ENCODE peak calls at places on chromosome 7, in seven cellular contexts. N is neural progenitor cell, Q is neuronal stem cell, B is adipocyte, G is left lung, S is tibial nerve, F is right lobe of liver. E is an unnamed sample.

GRCh38 chr7:77246031-77246430 is 46.4 kb upstream of the FGL2 start:
- DNase-seq in G (no peak), N (no peak), B (no peak), Q (no peak), F (no peak), S (no peak), E (no peak)

GRCh38 chr7:122803323-122803722 is 82.9 kb downstream of the CADPS2 start:
- DNase-seq in B (peak; percentile 79), Q (peak; percentile 21), F (no peak), N (peak; percentile 49), S (no peak), G (no peak), E (peak; percentile 0)

GRCh38 chr7:100220833-100221718 is 1.3 kb downstream of the PVRIG start:
- DNase-seq in Q (no peak), B (no peak), S (no peak), F (no peak), G (no peak), N (no peak), E (no peak)

GRCh38 chr7:138243430-138243829 is 167.2 kb downstream of the AKR1D1 start:
- DNase-seq in F (peak; percentile 72), G (no peak), Q (peak; percentile 86), B (no peak), S (no peak), N (peak; percentile 95), E (no peak)

GRCh38 chr7:137146012-137146455 is 197.5 kb downstream of the PTN start:
- DNase-seq in F (no peak), Q (no peak), G (no peak), S (no peak), N (no peak), B (peak; percentile 73), E (peak; percentile 84)

GRCh38 chr7:135179321-135179925 is 8.9 kb upstream of the CYREN start:
- DNase-seq in B (no peak), N (no peak), G (no peak), F (no peak), S (no peak), Q (no peak), E (no peak)

GRCh38 chr7:116857052-116857451 is 5.3 kb upstream of the CAPZA2 start:
- DNase-seq in Q (no peak), N (peak; percentile 19), S (no peak), B (no peak), F (no peak), G (no peak), E (no peak)

GRCh38 chr7:112056409-112056808 is 149.8 kb downstream of the DOCK4 start:
- DNase-seq in G (peak; percentile 45), N (peak; percentile 40), F (no peak), B (peak; percentile 60), Q (no peak), S (no peak), E (peak; percentile 51)

GRCh38 chr7:3953946-3954345 is 652.9 kb downstream of the SDK1 start:
- DNase-seq in G (no peak), B (no peak), N (no peak), F (no peak), S (no peak), Q (no peak), E (no peak)

GRCh38 chr7:33916357-33917081 is 11.2 kb downstream of the BMPER start:
- DNase-seq in B (no peak), G (no peak), Q (no peak), N (no peak), S (no peak), F (no peak), E (peak; percentile 40)

DNA sequence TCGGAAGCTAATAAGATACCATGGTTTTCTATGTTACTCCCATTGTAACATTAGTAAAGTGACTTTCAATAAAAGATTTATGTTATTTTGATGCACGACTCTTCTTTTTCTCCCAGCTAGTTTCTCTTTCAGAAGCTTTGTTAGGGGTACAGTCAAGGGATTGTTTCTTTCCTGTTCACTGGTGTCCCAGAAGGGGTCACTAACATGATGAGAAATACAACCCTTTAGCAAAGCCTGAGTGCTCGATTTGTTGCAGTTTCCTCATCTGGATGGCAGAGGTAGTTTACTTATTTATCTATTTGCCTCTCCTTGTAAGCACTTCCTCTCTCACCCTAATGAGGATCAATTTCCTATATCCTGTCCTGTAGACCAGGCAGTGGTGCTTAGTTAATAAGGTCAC is 17.0 kb downstream of the SRI start:
- DNase-seq in Q (no peak), N (no peak), F (no peak), G (no peak), S (no peak), B (no peak), E (no peak)
- H3K36me3 ChIP-seq in Q (peaks cover 11% of the 10 kb centered on the region), N (peaks cover 8% of the 10 kb centered on the region), F (peaks cover 5% of the 10 kb centered on the region), G (peaks cover 63% of the 10 kb centered on the region), S (no peaks in the 10 kb centered on the region), B (peaks cover 54% of the 10 kb centered on the region), E (peaks cover 39% of the 10 kb centered on the region)

DNA sequence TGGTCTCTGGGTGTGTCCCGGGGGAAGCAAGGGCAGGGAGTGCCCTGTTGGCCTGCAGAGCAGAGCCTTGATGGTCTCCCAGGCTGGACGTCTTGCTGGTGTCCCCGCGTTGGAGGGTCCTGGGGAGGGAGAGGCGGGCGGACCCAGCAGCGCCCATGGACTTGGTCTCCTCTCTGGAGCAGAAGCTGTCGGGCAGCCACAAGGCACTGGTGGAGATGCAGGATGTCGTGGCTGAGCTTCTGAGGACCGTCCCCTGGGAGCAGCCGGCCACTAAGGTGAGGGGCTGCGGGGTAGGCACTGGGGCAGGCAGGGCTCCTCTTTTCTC is 20.9 kb downstream of the TTYH3 start:
- DNase-seq in B (no peak), G (no peak), F (no peak), S (no peak), N (no peak), Q (no peak), E (no peak)
- H3K36me3 ChIP-seq in B (peaks cover 28% of the 10 kb centered on the region), G (peaks cover 81% of the 10 kb centered on the region), F (no peaks in the 10 kb centered on the region), S (no peaks in the 10 kb centered on the region), N (no peaks in the 10 kb centered on the region), Q (peaks cover 52% of the 10 kb centered on the region), E (no peaks in the 10 kb centered on the region)

GRCh38 chr7:16801111-16801542 is 3.7 kb downstream of the AGR2 start:
- DNase-seq in F (no peak), B (peak; percentile 82), N (peak; percentile 60), S (no peak), Q (peak; percentile 21), G (no peak), E (peak; percentile 84)
- H3K36me3 ChIP-seq in F (no peaks in the 10 kb centered on the region), B (no peaks in the 10 kb centered on the region), N (no peaks in the 10 kb centered on the region), S (no peaks in the 10 kb centered on the region), Q (no peaks in the 10 kb centered on the region), G (peaks cover 4% of the 10 kb centered on the region), E (no peaks in the 10 kb centered on the region)

GRCh38 chr7:200290-200689 is 7.9 kb downstream of the FAM20C start:
- DNase-seq in S (no peak), G (no peak), Q (no peak), F (no peak), B (no peak), N (peak; percentile 38), E (no peak)

GRCh38 chr7:197413-198335 is 5.3 kb downstream of the FAM20C start:
- DNase-seq in S (no peak), F (peak; percentile 94), Q (no peak), B (no peak), N (no peak), G (no peak), E (no peak)

GRCh38 chr7:200704-201103 is 8.3 kb downstream of the FAM20C start:
- DNase-seq in S (no peak), G (no peak), F (no peak), N (no peak), Q (no peak), B (no peak), E (no peak)

GRCh38 chr7:196778-197321 is 4.5 kb downstream of the FAM20C start:
- DNase-seq in F (no peak), N (no peak), Q (no peak), B (no peak), G (no peak), S (no peak), E (no peak)

DNA sequence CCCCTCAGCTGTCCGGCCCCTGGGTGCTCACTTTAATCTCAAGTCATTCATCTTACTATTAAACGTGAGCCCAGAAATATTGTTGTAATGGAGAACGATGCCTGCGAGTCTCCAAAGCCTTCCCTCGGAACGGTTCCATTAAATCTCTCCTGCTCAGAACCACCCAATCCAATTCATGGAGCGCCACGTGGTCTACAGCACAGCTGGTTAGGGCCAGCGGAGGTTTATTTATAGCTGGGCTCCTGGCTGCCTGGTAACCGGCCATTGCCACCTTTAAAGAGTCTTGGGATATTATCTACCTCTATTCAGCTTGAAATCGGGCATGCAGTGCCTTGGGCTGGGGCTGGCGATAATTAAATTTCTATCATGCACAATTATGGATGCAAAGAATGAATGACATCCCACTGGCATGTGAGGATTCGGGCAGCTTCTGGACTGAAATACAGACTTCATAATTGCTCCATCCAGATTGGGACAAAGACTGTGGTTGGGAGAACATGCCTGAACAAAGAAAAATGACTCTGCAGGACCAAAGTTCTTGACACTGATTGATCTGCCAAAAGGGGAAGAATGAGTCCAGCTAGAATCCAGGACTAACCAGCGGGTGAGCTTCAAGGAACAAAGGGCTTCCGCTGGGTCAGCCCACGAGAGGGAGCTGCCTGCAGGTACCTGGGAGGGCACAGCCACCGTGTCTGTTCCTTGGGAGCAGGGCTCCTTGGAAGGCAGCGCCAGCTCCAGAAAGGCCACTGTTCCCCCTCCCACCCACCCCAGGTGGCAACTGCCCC is 7.3 kb downstream of the FAM20C start:
- DNase-seq in B (no peak), S (no peak), F (no peak), G (no peak), N (peak; percentile 62), Q (no peak), E (no peak)
- H3K36me3 ChIP-seq in B (peaks cover 92% of the 10 kb centered on the region), S (peaks cover 5% of the 10 kb centered on the region), F (no peaks in the 10 kb centered on the region), G (peaks cover 84% of the 10 kb centered on the region), N (no peaks in the 10 kb centered on the region), Q (peaks cover 9% of the 10 kb centered on the region), E (peaks cover 41% of the 10 kb centered on the region)

DNA sequence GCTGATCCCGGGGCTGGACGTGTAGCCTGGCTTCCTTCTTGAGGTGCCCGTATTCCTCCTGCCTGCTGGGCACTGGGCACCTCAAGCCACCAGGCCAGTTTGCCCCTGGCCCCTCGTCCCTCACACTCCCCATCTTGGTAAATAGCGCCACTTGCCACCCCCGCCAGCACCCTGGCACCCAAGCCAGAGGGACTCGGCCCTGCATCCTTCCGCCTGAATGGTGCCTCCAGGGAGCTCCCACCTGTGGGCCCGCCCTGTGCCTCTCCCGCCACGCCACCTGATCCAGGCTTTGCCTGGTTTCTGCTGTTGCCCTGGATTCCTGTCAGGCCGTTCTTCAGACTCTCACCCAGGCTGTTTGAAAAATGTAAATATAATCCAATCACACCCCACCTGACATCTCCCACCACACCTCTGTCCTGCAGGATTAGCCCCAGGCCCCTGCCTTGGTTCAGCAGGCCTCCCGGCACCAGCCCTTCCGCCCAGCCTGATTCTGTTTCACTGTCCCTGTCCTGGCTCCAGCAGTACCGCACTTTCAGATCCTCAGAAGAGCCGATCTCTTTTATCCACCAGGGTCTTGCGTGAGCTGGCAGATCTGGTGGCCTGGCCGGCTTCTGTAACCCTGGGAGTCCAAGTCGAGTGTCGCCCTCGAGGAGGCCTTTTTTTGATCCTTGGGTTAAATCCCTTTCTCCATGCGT is 33.8 kb downstream of the WIPI2 start:
- DNase-seq in Q (no peak), F (peak; percentile 31), S (no peak), B (no peak), G (no peak), N (no peak), E (no peak)
- H3K36me3 ChIP-seq in Q (peaks cover 44% of the 10 kb centered on the region), F (peaks cover 19% of the 10 kb centered on the region), S (peaks cover 5% of the 10 kb centered on the region), B (peaks cover 94% of the 10 kb centered on the region), G (peaks cover 97% of the 10 kb centered on the region), N (peaks cover 3% of the 10 kb centered on the region), E (peaks cover 52% of the 10 kb centered on the region)

E was measured in GM23248.